ENCODE peak calls at places on chromosome 15, in eight cellular contexts. L is hippocampal formation; A is stimulated activated naive CD4-positive, alpha-beta T cell treated with Interleukin-2 at 50 U/mL for 16 hours; F is Calu3; G is mucosa of descending colon; D is NCI-H1694 treated with DMSO at 0.1 percent for 48 hours; C is T-helper 2 cell; R is right atrium auricular region. N is an unnamed sample.

GRCh38 chr15:78928616-78929093 is 16.2 kb downstream of the CTSH start:
- DNase-seq in L (no peak), A (no peak), F (no peak), G (no peak), D (no peak), C (no peak), R (no peak), N (no peak)

GRCh38 chr15:31456329-31457060 is 129.9 kb downstream of the KLF13 start:
- DNase-seq in L (no peak), A (no peak), F (no peak), G (no peak), D (no peak), C (no peak), R (peak; percentile 54), N (no peak)

GRCh38 chr15:52218816-52219215 is 27.6 kb upstream of the GNB5 start:
- DNase-seq in L (no peak), A (no peak), F (no peak), G (no peak), D (no peak), C (no peak), R (no peak), N (no peak)

GRCh38 chr15:66255293-66255676 is 1.7 kb upstream of the MEGF11 start:
- DNase-seq in L (no peak), A (no peak), F (no peak), G (no peak), D (no peak), C (no peak), R (no peak), N (no peak)

GRCh38 chr15:59847925-59848415 is 156.1 kb upstream of the FOXB1 start:
- DNase-seq in L (no peak), A (no peak), F (no peak), G (no peak), D (no peak), C (no peak), R (no peak), N (no peak)

GRCh38 chr15:67080900-67081431 is 15.6 kb downstream of the SMAD3 start:
- DNase-seq in L (peak; percentile 42), A (peak; percentile 77), F (no peak), G (peak; percentile 71), D (no peak), C (no peak), R (no peak), N (peak; percentile 66)

GRCh38 chr15:91866371-91866905 is 12.9 kb downstream of the SLCO3A1 start:
- DNase-seq in L (no peak), A (no peak), F (peak; percentile 43), G (no peak), D (no peak), C (no peak), R (no peak), N (no peak)

GRCh38 chr15:28106294-28107110 is 7.4 kb upstream of the OCA2 start:
- DNase-seq in L (no peak), A (no peak), F (no peak), G (no peak), D (no peak), C (no peak), R (no peak), N (no peak)

GRCh38 chr15:100525894-100526512 is 2.7 kb downstream of the CERS3 start:
- DNase-seq in L (peak; percentile 52), A (no peak), F (no peak), G (peak; percentile 52), D (peak; percentile 35), C (no peak), R (no peak), N (no peak)

GRCh38 chr15:69087581-69087980 is 72.9 kb upstream of the GLCE start:
- DNase-seq in L (no peak), A (no peak), F (no peak), G (no peak), D (no peak), C (no peak), R (no peak), N (no peak)

GRCh38 chr15:45157056-45157455 is 27.3 kb downstream of the DUOX1 start:
- DNase-seq in L (no peak), A (no peak), F (no peak), G (no peak), D (no peak), C (no peak), R (no peak), N (no peak)

GRCh38 chr15:28955160-28955502 is 69.4 kb downstream of the APBA2 start:
- DNase-seq in L (no peak), A (no peak), F (no peak), G (no peak), D (no peak), C (no peak), R (no peak), N (no peak)